ENCODE peak calls at places on chromosomes 1 and 21, in four cellular contexts. S, V, P and B are unnamed samples. For H3K9me3 and H3K4me1, the result is how much of the 10 kb centered on the place peaks cover.

GRCh38 chr1:76507376-76507775 is 359.9 kb upstream of the ST6GALNAC5 start:
- DNase-seq in P (no peak), S (no peak), V (no peak), B (no peak)

GRCh38 chr1:234226106-234226818 is 147.0 kb upstream of the COA6 start:
- DNase-seq in P (no peak), S (no peak), V (no peak), B (no peak)

GRCh38 chr1:186050360-186050759 is 316.2 kb downstream of the HMCN1 start:
- DNase-seq in P (no peak), V (no peak), S (no peak), B (no peak)

GRCh38 chr1:9877962-9878361 is 32.1 kb downstream of the CTNNBIP1 start:
- DNase-seq in P (peak), V (no peak), S (no peak), B (no peak)

GRCh38 chr1:51878307-51878615 is 266 bp downstream of the NRDC start:
- DNase-seq in S (no peak), P (no peak), V (no peak), B (no peak)

GRCh38 chr1:205593967-205594366 is 37.8 kb downstream of the ELK4 start:
- DNase-seq in P (peak), V (no peak), S (no peak), B (no peak)

GRCh38 chr1:226662704-226663326 is 76.3 kb downstream of the ITPKB start:
- DNase-seq in V (peak), S (peak), P (peak), B (peak)

GRCh38 chr1:228093050-228093906 is 9.8 kb downstream of the C1orf35 start:
- DNase-seq in V (no peak), P (peak), S (no peak), B (no peak)

GRCh38 chr1:223556414-223557124 is 108.9 kb downstream of the CAPN8 start:
- DNase-seq in V (peak), P (peak), S (no peak), B (no peak)

GRCh38 chr21:37903396-37903795 is 12.9 kb downstream of the KCNJ6 start:
- DNase-seq in V (no peak), P (no peak), S (no peak), B (no peak)

GRCh38 chr1:241323510-241323909 is 33.5 kb downstream of the RGS7 start:
- DNase-seq in S (no peak), V (no peak), P (no peak), B (no peak)

GRCh38 chr1:203129501-203130231 is 2.1 kb downstream of the ADORA1 start:
- DNase-seq in S (no peak), P (peak), V (no peak), B (no peak)

GRCh38 chr1:185501099-185501498 is 184.1 kb upstream of the IVNS1ABP start:
- DNase-seq in S (no peak), P (no peak), V (no peak), B (no peak)

GRCh38 chr1:177505905-177506590 is 335.3 kb downstream of the BRINP2 start:
- DNase-seq in V (no peak), S (no peak), P (no peak), B (no peak)

GRCh38 chr1:243598433-243598832 is 251.6 kb downstream of the AKT3 start:
- DNase-seq in V (no peak), S (peak), P (no peak), B (no peak)

DNA sequence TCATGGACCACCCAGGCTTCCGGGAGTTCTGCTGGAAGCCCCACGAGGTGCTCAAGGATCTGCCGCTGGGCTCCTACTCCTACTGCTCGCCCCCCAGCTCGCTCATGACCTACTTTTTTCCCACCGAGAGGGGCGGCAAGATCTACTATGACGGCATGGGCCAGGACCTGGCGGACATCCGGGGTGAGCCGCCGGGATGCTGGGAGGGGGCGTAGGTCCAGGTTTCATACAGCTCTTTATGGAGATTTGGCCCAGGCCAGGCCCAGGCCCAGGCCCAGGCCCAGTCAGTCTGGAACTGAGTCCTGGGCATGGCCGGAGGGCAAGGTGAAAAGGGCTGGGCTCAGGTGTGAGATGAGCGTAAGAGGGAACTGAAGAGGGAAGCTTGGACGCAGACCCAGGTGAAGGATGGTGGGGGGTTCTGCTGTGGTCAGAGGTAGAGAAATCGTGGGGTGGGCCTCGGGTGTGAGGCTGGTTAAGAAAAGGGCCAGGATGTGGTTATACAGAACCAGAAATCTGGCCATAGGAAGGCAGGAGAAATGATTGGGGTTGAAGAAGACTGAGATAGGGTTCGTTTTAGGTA is 23.0 kb downstream of the DISP3 start:
- DNase-seq in S (no peak), P (no peak), V (no peak), B (no peak)
- H3K9me3 ChIP-seq in S (half or more), P (under half), V (under half), B (under half)

DNA sequence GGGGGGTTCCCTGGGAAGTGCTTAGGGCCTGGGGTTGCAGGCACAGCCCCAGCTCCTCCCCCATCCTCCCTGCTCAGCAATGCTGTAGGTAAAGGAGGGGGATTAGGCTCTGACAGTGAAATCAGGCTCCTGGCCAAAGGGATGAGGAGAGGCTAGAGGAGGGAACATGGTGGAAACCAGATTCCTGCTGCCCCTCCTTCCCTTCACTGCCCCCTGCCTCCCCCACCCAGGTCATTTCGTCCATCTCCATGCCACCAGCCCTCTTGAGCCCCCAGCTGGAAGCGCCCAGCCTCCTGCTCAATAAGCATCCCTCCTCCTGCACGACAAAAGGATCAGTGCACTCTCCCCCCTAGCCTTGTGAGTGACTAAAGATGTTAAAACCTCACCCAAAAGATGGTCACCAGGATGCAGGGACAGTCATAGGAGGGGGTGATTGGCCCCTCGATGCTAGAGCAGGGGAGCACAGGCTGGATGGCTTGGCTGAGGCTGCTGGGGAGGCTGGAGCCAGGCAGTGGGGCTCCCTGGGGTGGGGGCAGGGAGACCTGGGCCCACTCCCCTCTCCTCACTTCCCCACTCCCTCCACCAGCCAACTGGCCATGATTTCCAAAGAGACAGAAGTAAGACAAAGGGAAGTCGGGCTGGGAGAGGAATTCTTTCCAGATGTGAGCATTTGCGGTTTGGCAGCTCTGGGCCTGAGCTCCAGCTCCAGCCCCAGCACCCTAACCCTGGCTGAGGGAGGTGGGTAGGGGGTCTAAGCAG is 2.3 kb upstream of the CRABP2 start:
- DNase-seq in P (no peak), V (no peak), S (no peak), B (no peak)
- H3K4me3 ChIP-seq in P (no peak), V (no peak), S (no peak), B (no peak)

DNA sequence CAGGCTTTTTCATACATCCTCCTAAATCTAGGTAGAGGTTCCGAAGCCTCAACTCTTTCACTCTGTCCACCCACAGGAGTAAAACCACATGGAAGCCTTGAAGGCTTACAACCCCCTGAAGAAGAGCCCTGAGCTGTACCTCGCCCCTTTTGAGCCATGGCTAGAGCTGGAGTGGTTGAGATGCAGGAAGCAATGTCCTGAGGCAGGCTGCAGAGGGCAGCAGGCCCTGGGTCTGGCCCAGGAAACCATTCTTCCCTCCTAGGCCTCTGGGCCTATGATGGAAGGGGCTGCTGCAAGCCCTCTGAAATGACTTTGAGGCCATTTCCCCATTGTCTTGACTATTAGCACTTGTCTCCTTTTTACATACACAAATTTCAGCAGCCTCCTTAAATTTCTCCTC is 1503.0 kb downstream of the KCNT2 start:
- DNase-seq in P (no peak), S (no peak), V (no peak), B (no peak)
- H3K4me1 ChIP-seq in P (under half), S (under half), V (under half), B (under half)

GRCh38 chr1:152745765-152746444 is 11.9 kb upstream of the KPRP start:
- DNase-seq in S (no peak), P (no peak), V (no peak), B (no peak)
- H3K9me3 ChIP-seq in S (under half), P (under half), V (under half), B (under half)

GRCh38 chr1:30757976-30758688 is 558 bp upstream of the LAPTM5 start:
- DNase-seq in P (no peak), V (no peak), S (no peak), B (no peak)
- H3K4me3 ChIP-seq in P (peak), V (no peak), S (peak), B (peak)

DNA sequence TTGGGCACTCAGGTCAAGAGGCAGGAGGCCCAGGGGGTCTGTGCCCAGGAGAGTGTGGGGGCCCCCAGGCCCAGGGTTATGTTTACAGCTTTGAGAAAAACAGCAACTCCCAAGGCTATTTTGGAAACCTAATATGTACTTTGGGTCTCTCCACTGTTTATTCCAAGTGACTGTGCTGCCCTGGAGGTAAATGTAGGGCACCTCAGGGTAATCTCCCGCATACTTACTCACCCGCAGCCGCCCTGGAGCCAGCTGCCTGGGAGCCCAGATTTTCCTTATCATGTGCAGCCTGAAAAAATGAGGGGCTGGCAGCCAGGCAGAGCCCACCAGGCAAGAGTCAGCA is 20.0 kb downstream of the IFFO2 start:
- DNase-seq in P (no peak), S (no peak), V (no peak), B (no peak)
- H3K4me1 ChIP-seq in P (under half), S (half or more), V (half or more), B (half or more)

GRCh38 chr1:3111616-3112021 is 42.6 kb downstream of the PRDM16 start:
- DNase-seq in S (no peak), P (no peak), V (no peak), B (no peak)
- H3K9me3 ChIP-seq in S (under half), P (under half), V (under half), B (under half)